ENCODE peak calls at places on chromosomes 12 and 14, in four cellular contexts. M is endothelial cell of umbilical vein, P is small intestine, N is body of pancreas. R is an unnamed sample. For H3K9me3, the result is how much of the 10 kb centered on the place peaks cover.

GRCh38 chr14:100017578-100017977 is 47.6 kb upstream of the EVL start:
- DNase-seq in M (peak), P (no peak), N (no peak), R (no peak)

GRCh38 chr14:103354141-103354540 is 20.1 kb downstream of the EIF5 start:
- DNase-seq in M (no peak), P (no peak), N (no peak), R (no peak)

GRCh38 chr12:63423839-63424238 is 244.5 kb downstream of the DPY19L2 start:
- DNase-seq in M (no peak), P (no peak), N (no peak), R (no peak)

GRCh38 chr14:95156153-95156764 is 1.1 kb downstream of the DICER1 start:
- DNase-seq in M (peak), P (peak), N (no peak), R (peak)

GRCh38 chr12:121712462-121713256 is at the start of gene TMEM120B:
- DNase-seq in M (peak), P (peak), N (peak), R (peak)

GRCh38 chr12:45644521-45644920 is 85.0 kb upstream of the ARID2 start:
- DNase-seq in M (peak), P (no peak), N (no peak), R (no peak)

GRCh38 chr14:99779751-99780150 is 13.5 kb upstream of the EML1 start:
- DNase-seq in M (no peak), P (no peak), N (no peak), R (no peak)

GRCh38 chr14:105013150-105013787 is 7.6 kb downstream of the CDCA4 start:
- DNase-seq in M (no peak), P (no peak), N (no peak), R (no peak)

GRCh38 chr14:103110681-103111296 is 12.5 kb upstream of the TNFAIP2 start:
- DNase-seq in M (no peak), P (no peak), N (no peak), R (no peak)

GRCh38 chr14:30273564-30273880 is 285.4 kb upstream of the G2E3 start:
- DNase-seq in M (no peak), P (no peak), N (no peak), R (no peak)

GRCh38 chr12:65532744-65533143 is 254.3 kb downstream of the MSRB3 start:
- DNase-seq in M (peak), P (peak), N (no peak), R (no peak)

GRCh38 chr12:1205512-1206060 is 214.6 kb downstream of the ERC1 start:
- DNase-seq in M (peak), P (no peak), N (no peak), R (no peak)

GRCh38 chr12:101696477-101697196 is 803 bp upstream of the CHPT1 start:
- DNase-seq in M (no peak), P (peak), N (peak), R (peak)

GRCh38 chr12:113241191-113242017 is 20.1 kb downstream of the TPCN1 start:
- DNase-seq in M (peak), P (peak), N (peak), R (peak)

GRCh38 chr14:62015945-62016344 is 253.7 kb downstream of the SNAPC1 start:
- DNase-seq in M (no peak), P (no peak), N (no peak), R (no peak)

GRCh38 chr12:50055831-50056628 is 1.4 kb upstream of the ASIC1 start:
- DNase-seq in M (peak), P (peak), N (peak), R (peak)

GRCh38 chr12:120367252-120367923 is 1.6 kb downstream of the MSI1 start:
- DNase-seq in M (no peak), P (peak), N (peak), R (peak)

GRCh38 chr12:49146406-49146805 is 15.2 kb upstream of the TUBA1B start:
- DNase-seq in M (no peak), P (no peak), N (no peak), R (no peak)

GRCh38 chr12:123733243-123733642 is 21.1 kb downstream of the ATP6V0A2 start:
- DNase-seq in M (no peak), P (no peak), N (no peak), R (no peak)

GRCh38 chr12:88207921-88208640 is 66.0 kb downstream of the TMTC3 start:
- DNase-seq in M (no peak), P (no peak), N (no peak), R (no peak)

GRCh38 chr12:78448692-78449091 is 415.9 kb upstream of the SYT1 start:
- DNase-seq in M (no peak), P (no peak), N (no peak), R (no peak)

GRCh38 chr12:94421868-94422740 is 37.6 kb downstream of the CEP83 start:
- DNase-seq in M (no peak), P (no peak), N (no peak), R (no peak)
- H3K9me3 ChIP-seq in M (under half), P (under half), N (under half), R (under half)

DNA sequence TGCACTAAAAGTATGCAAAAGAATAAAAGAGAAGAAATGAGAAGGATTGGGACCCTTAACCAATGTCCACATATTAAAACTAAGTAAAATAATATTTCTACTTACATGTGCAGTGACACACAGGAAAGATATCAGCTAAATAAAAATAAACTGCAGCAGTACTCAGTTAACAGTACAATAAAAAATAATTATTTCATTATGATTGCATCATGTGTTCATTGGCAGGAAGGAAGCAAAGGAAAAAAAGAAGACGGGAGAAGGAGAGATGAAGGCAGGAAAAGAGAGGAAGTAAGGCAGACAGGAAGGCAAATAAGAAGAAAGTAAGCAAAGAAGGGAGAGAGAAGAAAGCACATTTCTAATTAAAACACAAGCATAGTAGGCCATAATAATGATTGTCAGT is 33.0 kb downstream of the RASSF9 start:
- DNase-seq in M (peak), P (no peak), N (no peak), R (no peak)
- H3K4me3 ChIP-seq in M (no peak), P (no peak), N (no peak), R (no peak)

GRCh38 chr14:82055511-82055910 is 521.9 kb upstream of the SEL1L start:
- DNase-seq in M (no peak), P (no peak), N (no peak), R (no peak)

GRCh38 chr14:82047777-82048470 is 514.3 kb upstream of the SEL1L start:
- DNase-seq in M (no peak), P (no peak), N (no peak), R (no peak)

DNA sequence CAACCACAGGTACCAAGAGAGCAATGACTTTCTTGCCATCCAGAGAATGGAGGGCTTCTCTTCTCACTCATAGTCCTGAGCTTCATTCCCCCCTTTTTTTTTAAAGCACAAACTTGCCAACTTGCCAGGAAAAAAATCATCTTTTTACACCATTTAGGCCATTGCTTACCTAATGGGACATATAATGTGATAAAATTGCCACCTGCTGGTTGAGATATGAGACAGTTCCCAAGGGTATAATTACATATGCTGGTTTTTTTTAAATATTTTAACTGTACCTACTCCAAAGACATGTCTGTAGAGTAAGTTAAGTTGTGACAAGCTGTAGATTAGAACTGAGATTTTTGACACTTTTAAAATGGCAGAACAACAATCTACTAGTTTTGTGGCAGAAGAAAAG is 519.1 kb upstream of the SEL1L start:
- DNase-seq in M (no peak), P (peak), N (no peak), R (no peak)
- H3K9me3 ChIP-seq in M (under half), P (under half), N (under half), R (under half)

DNA sequence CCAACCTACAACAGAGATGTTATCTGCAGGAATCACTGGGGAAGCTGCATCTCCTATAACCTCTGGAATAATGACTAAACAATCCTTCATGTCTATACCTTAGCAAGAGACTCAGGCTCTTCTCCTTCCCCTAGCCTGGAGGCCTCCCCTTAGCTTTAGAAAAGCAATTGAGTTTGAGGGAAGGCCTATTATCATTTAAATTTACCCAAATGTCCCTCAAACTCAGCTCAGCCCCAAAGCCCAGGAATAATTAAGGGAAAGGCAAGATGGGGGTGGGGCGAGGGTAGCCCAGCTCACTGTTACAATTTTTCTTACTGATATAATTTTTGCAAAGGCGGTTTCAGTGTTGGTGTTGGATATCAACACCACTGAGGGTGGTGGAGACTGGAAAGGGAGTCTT is 151.4 kb upstream of the EEA1 start:
- DNase-seq in M (peak), P (no peak), N (no peak), R (no peak)
- H3K4me3 ChIP-seq in M (no peak), P (no peak), N (no peak), R (no peak)

DNA sequence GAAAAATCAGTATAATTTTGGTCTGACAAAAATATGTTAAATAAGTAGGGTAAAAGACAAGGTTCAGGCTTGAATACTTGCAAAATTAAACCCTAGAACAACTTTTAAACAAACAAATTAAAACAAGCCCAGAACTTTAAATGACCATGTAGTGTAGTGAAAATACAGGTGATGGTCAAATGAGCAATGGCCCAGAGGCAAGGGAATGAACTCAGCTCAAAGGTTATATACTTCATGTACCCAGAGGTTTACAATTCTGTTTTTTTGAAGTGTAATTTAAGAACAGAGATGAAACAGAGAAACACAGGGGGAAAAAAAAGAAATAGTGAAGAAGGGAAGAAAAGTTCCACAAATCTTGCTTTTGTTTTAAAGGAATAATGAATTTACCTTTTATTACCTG is 949.2 kb downstream of the TRHDE start:
- DNase-seq in M (no peak), P (no peak), N (no peak), R (no peak)
- H3K9me3 ChIP-seq in M (under half), P (under half), N (under half), R (under half)

DNA sequence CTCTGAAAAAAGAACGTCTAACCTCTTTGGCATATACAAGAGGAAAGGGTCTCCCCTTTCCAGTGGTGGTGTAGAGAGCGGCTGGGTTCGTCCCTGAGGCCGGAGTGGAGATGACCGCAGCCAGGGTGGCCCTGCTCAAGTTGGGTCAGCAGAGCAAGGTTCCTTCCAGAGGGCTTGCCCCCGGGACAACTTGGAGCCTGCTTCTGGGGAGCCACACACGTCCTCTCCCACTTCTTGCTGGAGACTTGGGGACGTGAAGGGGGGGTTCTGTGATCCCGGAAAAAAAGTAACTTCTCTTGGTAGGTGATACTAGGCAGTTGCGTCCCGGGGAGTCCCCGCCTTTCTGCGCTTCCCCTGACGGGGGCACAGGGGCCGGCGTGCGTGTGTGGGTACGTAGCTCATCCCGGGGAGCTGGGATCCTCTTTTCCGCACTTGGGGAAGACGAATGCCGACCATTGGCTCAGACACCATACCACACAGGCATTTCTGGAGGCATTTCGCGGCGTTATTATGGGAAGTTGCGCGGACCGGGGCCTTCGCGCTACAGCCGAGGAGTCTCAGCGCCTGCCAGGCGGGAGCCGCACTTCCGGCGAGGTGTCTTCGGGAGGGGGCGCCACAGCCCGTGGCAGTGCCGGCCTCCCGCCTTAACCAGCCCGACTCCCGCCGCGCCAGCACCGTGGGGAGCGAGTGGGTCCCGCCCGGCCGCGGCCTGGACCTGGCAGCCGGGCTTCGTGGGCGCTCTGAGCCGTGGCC is 14.8 kb upstream of the PAX9 start:
- DNase-seq in M (no peak), P (no peak), N (peak), R (no peak)
- H3K4me3 ChIP-seq in M (no peak), P (peak), N (peak), R (peak)

GRCh38 chr14:98194821-98195220 is 1077.2 kb downstream of the BCL11B start:
- DNase-seq in M (no peak), P (no peak), N (no peak), R (no peak)
- H3K9me3 ChIP-seq in M (under half), P (under half), N (under half), R (under half)